ENCODE peak calls at places on chromosomes 5 and 9, in seven cellular contexts. One of them, this sample, is unnamed.

GRCh38 chr9:25602366-25603044 is 75.7 kb downstream of the TUSC1 start:
- DNase-seq in ecto neural progenitor cell: no peak
- DNase-seq in glomerular endothelial cell: no peak
- DNase-seq in T1000: no peak
- DNase-seq in NCI-H460: no peak
- DNase-seq in dorsolateral prefrontal cortex: no peak
- DNase-seq in RPMI7951: no peak
- DNase-seq in this sample: no peak

GRCh38 chr9:114656301-114656700 is 1.3 kb downstream of the TEX53 start:
- DNase-seq in ecto neural progenitor cell: no peak
- DNase-seq in NCI-H460: no peak
- DNase-seq in T1000: no peak
- DNase-seq in RPMI7951: peak; percentile 84
- DNase-seq in glomerular endothelial cell: no peak
- DNase-seq in dorsolateral prefrontal cortex: no peak
- DNase-seq in this sample: peak; percentile 47

GRCh38 chr9:121434946-121435345 is 64.7 kb downstream of the GGTA1 start:
- DNase-seq in dorsolateral prefrontal cortex: no peak
- DNase-seq in RPMI7951: peak; percentile 35
- DNase-seq in ecto neural progenitor cell: no peak
- DNase-seq in T1000: no peak
- DNase-seq in NCI-H460: no peak
- DNase-seq in glomerular endothelial cell: no peak
- DNase-seq in this sample: no peak

GRCh38 chr5:140131967-140132409 is 6.3 kb downstream of the IGIP start:
- DNase-seq in T1000: no peak
- DNase-seq in NCI-H460: no peak
- DNase-seq in RPMI7951: peak; percentile 94
- DNase-seq in dorsolateral prefrontal cortex: no peak
- DNase-seq in ecto neural progenitor cell: no peak
- DNase-seq in glomerular endothelial cell: no peak
- DNase-seq in this sample: no peak

GRCh38 chr9:120395374-120395773 is 184.6 kb downstream of the CDK5RAP2 start:
- DNase-seq in glomerular endothelial cell: no peak
- DNase-seq in T1000: no peak
- DNase-seq in NCI-H460: no peak
- DNase-seq in RPMI7951: no peak
- DNase-seq in dorsolateral prefrontal cortex: no peak
- DNase-seq in ecto neural progenitor cell: no peak
- DNase-seq in this sample: no peak

GRCh38 chr5:160269017-160269416 is 39.7 kb downstream of the FABP6 start:
- DNase-seq in glomerular endothelial cell: peak; percentile 68
- DNase-seq in ecto neural progenitor cell: no peak
- DNase-seq in T1000: no peak
- DNase-seq in NCI-H460: no peak
- DNase-seq in dorsolateral prefrontal cortex: peak; percentile 76
- DNase-seq in RPMI7951: peak; percentile 71
- DNase-seq in this sample: no peak

GRCh38 chr9:86667307-86667706 is 280.0 kb downstream of the GAS1 start:
- DNase-seq in RPMI7951: peak; percentile 49
- DNase-seq in glomerular endothelial cell: no peak
- DNase-seq in T1000: peak; percentile 54
- DNase-seq in dorsolateral prefrontal cortex: no peak
- DNase-seq in NCI-H460: no peak
- DNase-seq in ecto neural progenitor cell: no peak
- DNase-seq in this sample: no peak

GRCh38 chr5:144092510-144092909 is 77.9 kb downstream of the YIPF5 start:
- DNase-seq in T1000: no peak
- DNase-seq in RPMI7951: no peak
- DNase-seq in ecto neural progenitor cell: no peak
- DNase-seq in glomerular endothelial cell: no peak
- DNase-seq in dorsolateral prefrontal cortex: no peak
- DNase-seq in NCI-H460: no peak
- DNase-seq in this sample: no peak

GRCh38 chr9:108680946-108681345 is 174.8 kb downstream of the ACTL7B start:
- DNase-seq in RPMI7951: no peak
- DNase-seq in dorsolateral prefrontal cortex: no peak
- DNase-seq in ecto neural progenitor cell: peak; percentile 6
- DNase-seq in T1000: no peak
- DNase-seq in NCI-H460: no peak
- DNase-seq in glomerular endothelial cell: no peak
- DNase-seq in this sample: no peak

GRCh38 chr9:36461341-36461740 is 61.3 kb upstream of the RNF38 start:
- DNase-seq in NCI-H460: no peak
- DNase-seq in dorsolateral prefrontal cortex: no peak
- DNase-seq in ecto neural progenitor cell: no peak
- DNase-seq in glomerular endothelial cell: no peak
- DNase-seq in T1000: no peak
- DNase-seq in RPMI7951: no peak
- DNase-seq in this sample: no peak

GRCh38 chr9:12812710-12813109 is 37.9 kb downstream of the LURAP1L start:
- DNase-seq in T1000: no peak
- DNase-seq in dorsolateral prefrontal cortex: no peak
- DNase-seq in glomerular endothelial cell: no peak
- DNase-seq in RPMI7951: no peak
- DNase-seq in ecto neural progenitor cell: no peak
- DNase-seq in NCI-H460: no peak
- DNase-seq in this sample: no peak

GRCh38 chr5:127870914-127871313 is 167.7 kb downstream of the CCDC192 start:
- DNase-seq in dorsolateral prefrontal cortex: peak; percentile 52
- DNase-seq in T1000: no peak
- DNase-seq in RPMI7951: no peak
- DNase-seq in glomerular endothelial cell: no peak
- DNase-seq in NCI-H460: no peak
- DNase-seq in ecto neural progenitor cell: no peak
- DNase-seq in this sample: no peak

This sample was measured in type B pancreatic cell.